ENCODE peak calls at places on chromosomes 13 and 19, in four cellular contexts. S, R, L and B are unnamed samples.

GRCh38 chr19:14686411-14686810 is 3.4 kb upstream of the ZNF333 start:
- DNase-seq in L (no peak), S (no peak), R (no peak), B (no peak)

GRCh38 chr13:101880581-101880980 is 428.1 kb downstream of the ITGBL1 start:
- DNase-seq in S (no peak), L (no peak), R (no peak), B (no peak)

GRCh38 chr19:5539431-5539833 is 28.3 kb downstream of the TINCR start:
- DNase-seq in S (no peak), R (no peak), L (no peak), B (no peak)

GRCh38 chr19:10116085-10116865 is 3.4 kb downstream of the EIF3G start:
- DNase-seq in L (peak), S (no peak), R (no peak), B (no peak)

GRCh38 chr19:42066075-42066754 is 3.8 kb downstream of the GRIK5 start:
- DNase-seq in L (no peak), R (no peak), S (no peak), B (no peak)

GRCh38 chr13:77544365-77544764 is 8.9 kb downstream of the SCEL start:
- DNase-seq in S (no peak), R (peak), L (peak), B (no peak)

GRCh38 chr19:15248648-15249559 is 16.7 kb upstream of the EPHX3 start:
- DNase-seq in S (peak), R (peak), L (peak), B (no peak)

GRCh38 chr13:25213716-25214115 is 41.6 kb upstream of the AMER2 start:
- DNase-seq in R (no peak), S (no peak), L (no peak), B (no peak)

GRCh38 chr19:45881909-45882528 is 3.9 kb downstream of the IRF2BP1 start:
- DNase-seq in L (peak), R (peak), S (no peak), B (no peak)

GRCh38 chr19:2624537-2625091 is 77.9 kb downstream of the GNG7 start:
- DNase-seq in R (no peak), S (no peak), L (peak), B (no peak)

GRCh38 chr19:39190768-39191167 is 6.0 kb upstream of the NCCRP1 start:
- DNase-seq in R (no peak), L (no peak), S (no peak), B (no peak)

GRCh38 chr13:37475966-37476365 is 122.6 kb downstream of the POSTN start:
- DNase-seq in S (no peak), L (no peak), R (no peak), B (no peak)

GRCh38 chr19:48636859-48637448 is at the start of gene DBP:
- DNase-seq in L (peak), R (no peak), S (no peak), B (no peak)

GRCh38 chr19:22422220-22422619 is at the start of gene ZNF98:
- DNase-seq in S (no peak), R (no peak), L (no peak), B (no peak)

GRCh38 chr13:79317856-79318255 is 88.2 kb downstream of the RBM26 start:
- DNase-seq in L (no peak), R (no peak), S (no peak), B (no peak)

GRCh38 chr13:60000081-60000480 is 163.6 kb downstream of the DIAPH3 start:
- DNase-seq in S (no peak), R (no peak), L (no peak), B (no peak)
- H3K4me3 ChIP-seq in S (no peak), R (no peak), L (no peak), B (no peak)

GRCh38 chr19:58055483-58055874 is 3.6 kb upstream of the ZNF135 start:
- DNase-seq in L (no peak), S (no peak), R (no peak), B (no peak)
- TF ChIP-seq CTCF in L (no peak), S (no peak), R (no peak), B (no peak)

GRCh38 chr13:39110518-39111097 is 72.4 kb downstream of the NHLRC3 start:
- DNase-seq in L (no peak), S (no peak), R (no peak), B (no peak)
- H3K4me3 ChIP-seq in L (no peak), S (no peak), R (no peak), B (no peak)

GRCh38 chr13:109198585-109198984 is 569.2 kb downstream of the MYO16 start:
- DNase-seq in L (no peak), S (no peak), R (no peak), B (no peak)

GRCh38 chr13:109200556-109200955 is 571.1 kb downstream of the MYO16 start:
- DNase-seq in L (no peak), R (no peak), S (no peak), B (no peak)

GRCh38 chr13:109199280-109199679 is 569.9 kb downstream of the MYO16 start:
- DNase-seq in L (no peak), R (no peak), S (no peak), B (no peak)

GRCh38 chr13:109192306-109192705 is 562.9 kb downstream of the MYO16 start:
- DNase-seq in L (no peak), S (no peak), R (no peak), B (no peak)

DNA sequence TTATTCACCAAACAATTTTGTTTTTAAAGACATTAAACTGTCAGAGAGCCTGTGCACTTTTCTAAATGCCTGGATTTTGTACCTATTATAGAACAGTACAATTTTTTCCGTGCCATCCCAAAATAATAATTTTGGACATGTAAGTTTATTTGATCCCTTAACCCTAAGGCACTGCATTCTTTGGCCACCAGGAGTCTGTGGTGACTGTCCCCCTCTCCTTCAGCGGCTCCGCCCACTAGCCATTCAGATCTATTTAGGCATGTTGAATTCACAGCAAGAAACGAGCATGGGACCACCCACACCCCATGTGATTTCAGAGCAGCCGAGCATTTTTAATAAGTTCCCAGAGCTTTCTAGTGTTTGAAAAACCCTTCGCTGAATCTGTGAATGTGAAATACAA is 567.5 kb downstream of the MYO16 start:
- DNase-seq in L (no peak), S (no peak), R (no peak), B (no peak)
- TF ChIP-seq CTCF in L (no peak), S (no peak), R (no peak), B (no peak)

DNA sequence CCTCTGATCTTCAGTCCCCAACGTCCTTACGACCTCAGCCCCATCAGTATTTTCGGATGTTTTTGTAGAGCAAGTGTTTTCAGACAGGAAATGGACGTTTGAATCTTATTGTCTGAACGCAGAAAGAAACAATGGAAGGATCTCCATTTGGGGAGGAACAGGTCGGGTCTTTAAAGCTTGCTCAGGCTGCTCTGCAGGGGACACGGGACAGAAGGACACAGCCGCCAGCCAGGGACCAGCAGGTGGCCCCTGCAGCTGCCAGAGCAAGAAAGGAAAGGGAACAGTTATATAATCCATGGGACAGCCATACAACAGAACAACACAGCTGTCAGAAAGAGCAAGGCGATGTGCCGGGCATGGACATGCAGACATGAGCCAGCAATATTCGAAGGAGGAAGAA is 18.5 kb upstream of the IGLON5 start:
- DNase-seq in R (no peak), L (no peak), S (no peak), B (no peak)
- H3K4me3 ChIP-seq in R (no peak), L (no peak), S (no peak), B (no peak)

GRCh38 chr19:4206818-4207484 is 22.4 kb upstream of the EBI3 start:
- DNase-seq in R (no peak), S (no peak), L (no peak), B (no peak)
- TF ChIP-seq CTCF in R (no peak), S (peak), L (peak), B (peak)

DNA sequence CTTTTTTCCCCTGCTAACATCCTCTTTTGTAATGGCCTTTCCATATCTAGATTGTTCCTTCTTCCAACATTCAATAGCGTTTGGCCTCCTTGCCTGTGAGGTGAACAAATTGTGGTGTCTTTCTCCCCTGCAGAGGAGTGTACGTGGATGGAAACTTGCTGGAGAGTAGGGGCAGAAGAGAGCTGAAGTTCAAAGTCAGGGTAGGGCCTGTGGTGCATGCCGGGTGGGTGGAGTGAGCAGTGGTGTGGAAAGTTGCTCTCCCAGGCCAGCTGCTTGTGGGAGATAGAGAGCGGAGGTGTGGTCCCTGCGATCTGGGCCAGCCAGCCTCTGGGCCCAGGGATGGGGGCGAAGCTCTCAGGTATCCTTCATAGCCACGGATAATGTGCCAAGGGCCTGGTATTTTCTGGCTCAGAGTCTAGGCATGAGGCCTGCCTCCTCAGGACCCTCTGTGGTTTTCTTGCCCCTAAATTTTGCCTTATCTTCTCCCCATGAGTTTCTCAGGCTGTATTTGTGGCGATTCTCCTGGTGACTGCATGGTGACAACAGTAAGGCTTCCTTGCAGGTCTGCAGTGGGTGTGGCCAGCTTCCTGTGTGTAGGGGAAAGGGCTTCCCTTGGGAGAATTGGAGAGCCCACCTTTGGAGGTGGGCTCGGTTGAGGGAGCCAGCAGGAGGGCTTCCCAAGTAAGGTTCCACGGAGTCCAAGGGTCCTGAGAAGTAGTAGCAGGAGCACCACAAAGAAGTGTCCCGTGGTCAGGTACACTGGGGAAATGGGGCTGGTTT is 6.7 kb downstream of the RGCC start:
- DNase-seq in S (no peak), R (no peak), L (no peak), B (no peak)
- H3K4me3 ChIP-seq in S (no peak), R (no peak), L (no peak), B (no peak)

GRCh38 chr13:99974939-99975561 is 3.5 kb upstream of the ZIC5 start:
- DNase-seq in L (no peak), S (no peak), R (peak), B (no peak)
- TF ChIP-seq CTCF in L (no peak), S (no peak), R (no peak), B (no peak)